ENCODE peak calls at places on chromosomes 2 and 18, in seven cellular contexts. One of them, this sample, is unnamed.

GRCh38 chr2:222494104-222494739 is 69.9 kb downstream of the SGPP2 start:
- DNase-seq in A549: no peak
- DNase-seq in H9: no peak
- DNase-seq in heart right ventricle: peak; percentile 12
- DNase-seq in CD4-positive, alpha-beta T cell: no peak
- DNase-seq in ovary: peak; percentile 12
- DNase-seq in tibial artery: no peak
- DNase-seq in this sample: no peak

GRCh38 chr2:181411105-181411849 is 45.9 kb upstream of the ITGA4 start:
- DNase-seq in heart right ventricle: peak; percentile 18
- DNase-seq in H9: peak; percentile 75
- DNase-seq in ovary: no peak
- DNase-seq in tibial artery: no peak
- DNase-seq in CD4-positive, alpha-beta T cell: no peak
- DNase-seq in A549: no peak
- DNase-seq in this sample: no peak

GRCh38 chr18:63850010-63850409 is 37.5 kb upstream of the SERPINB2 start:
- DNase-seq in ovary: no peak
- DNase-seq in H9: peak; percentile 43
- DNase-seq in tibial artery: no peak
- DNase-seq in A549: peak; percentile 62
- DNase-seq in heart right ventricle: no peak
- DNase-seq in CD4-positive, alpha-beta T cell: no peak
- DNase-seq in this sample: no peak

GRCh38 chr2:72483346-72483745 is 335.7 kb upstream of the CYP26B1 start:
- DNase-seq in heart right ventricle: no peak
- DNase-seq in H9: no peak
- DNase-seq in ovary: no peak
- DNase-seq in tibial artery: no peak
- DNase-seq in CD4-positive, alpha-beta T cell: no peak
- DNase-seq in A549: no peak
- DNase-seq in this sample: no peak

GRCh38 chr2:57465067-57465466 is 581.5 kb upstream of the VRK2 start:
- DNase-seq in ovary: no peak
- DNase-seq in heart right ventricle: no peak
- DNase-seq in H9: no peak
- DNase-seq in tibial artery: no peak
- DNase-seq in CD4-positive, alpha-beta T cell: no peak
- DNase-seq in A549: no peak
- DNase-seq in this sample: no peak

GRCh38 chr2:76546207-76546606 is 835.5 kb upstream of the GCFC2 start:
- DNase-seq in CD4-positive, alpha-beta T cell: no peak
- DNase-seq in heart right ventricle: no peak
- DNase-seq in ovary: no peak
- DNase-seq in H9: no peak
- DNase-seq in tibial artery: no peak
- DNase-seq in A549: no peak
- DNase-seq in this sample: no peak

GRCh38 chr2:119192893-119193292 is 30.7 kb upstream of the STEAP3 start:
- DNase-seq in A549: no peak
- DNase-seq in heart right ventricle: no peak
- DNase-seq in H9: no peak
- DNase-seq in ovary: no peak
- DNase-seq in CD4-positive, alpha-beta T cell: no peak
- DNase-seq in tibial artery: no peak
- DNase-seq in this sample: no peak

GRCh38 chr18:22346342-22346967 is 71.3 kb downstream of the CTAGE1 start:
- DNase-seq in ovary: peak; percentile 63
- DNase-seq in CD4-positive, alpha-beta T cell: no peak
- DNase-seq in H9: no peak
- DNase-seq in tibial artery: peak; percentile 85
- DNase-seq in heart right ventricle: peak; percentile 84
- DNase-seq in A549: no peak
- DNase-seq in this sample: no peak

GRCh38 chr2:209864716-209865295 is 93.2 kb downstream of the UNC80 start:
- DNase-seq in ovary: no peak
- DNase-seq in tibial artery: no peak
- DNase-seq in heart right ventricle: no peak
- DNase-seq in CD4-positive, alpha-beta T cell: no peak
- DNase-seq in H9: peak; percentile 62
- DNase-seq in A549: no peak
- DNase-seq in this sample: no peak

GRCh38 chr2:167675906-167676305 is 571.5 kb downstream of the STK39 start:
- DNase-seq in A549: no peak
- DNase-seq in H9: no peak
- DNase-seq in ovary: no peak
- DNase-seq in heart right ventricle: no peak
- DNase-seq in CD4-positive, alpha-beta T cell: no peak
- DNase-seq in tibial artery: no peak
- DNase-seq in this sample: no peak

GRCh38 chr2:201257941-201258665 is 2.2 kb upstream of the CASP8 start:
- DNase-seq in heart right ventricle: peak; percentile 77
- DNase-seq in ovary: peak; percentile 53
- DNase-seq in CD4-positive, alpha-beta T cell: peak; percentile 90
- DNase-seq in A549: peak; percentile 86
- DNase-seq in tibial artery: peak; percentile 71
- DNase-seq in H9: peak; percentile 55
- DNase-seq in this sample: no peak

GRCh38 chr2:49831698-49832367 is 677.5 kb upstream of the FSHR start:
- DNase-seq in ovary: no peak
- DNase-seq in H9: no peak
- DNase-seq in tibial artery: no peak
- DNase-seq in heart right ventricle: no peak
- DNase-seq in A549: no peak
- DNase-seq in CD4-positive, alpha-beta T cell: no peak
- DNase-seq in this sample: no peak

GRCh38 chr18:80253871-80254492 is 6.7 kb upstream of the PARD6G start:
- DNase-seq in ovary: no peak
- DNase-seq in CD4-positive, alpha-beta T cell: no peak
- DNase-seq in heart right ventricle: no peak
- DNase-seq in A549: peak; percentile 23
- DNase-seq in tibial artery: no peak
- DNase-seq in H9: no peak
- DNase-seq in this sample: no peak

GRCh38 chr2:232883116-232883721 is 13.2 kb downstream of the SNORC start:
- DNase-seq in A549: no peak
- DNase-seq in heart right ventricle: no peak
- DNase-seq in H9: no peak
- DNase-seq in CD4-positive, alpha-beta T cell: no peak
- DNase-seq in ovary: no peak
- DNase-seq in tibial artery: no peak
- DNase-seq in this sample: peak; percentile 8

GRCh38 chr2:223725494-223725893 is 111.9 kb downstream of the AP1S3 start:
- DNase-seq in heart right ventricle: peak; percentile 88
- DNase-seq in A549: peak; percentile 97
- DNase-seq in ovary: peak; percentile 82
- DNase-seq in H9: peak; percentile 89
- DNase-seq in CD4-positive, alpha-beta T cell: no peak
- DNase-seq in tibial artery: peak; percentile 69
- DNase-seq in this sample: peak; percentile 90

GRCh38 chr2:43049836-43050796 is 176.3 kb downstream of the ZFP36L2 start:
- DNase-seq in heart right ventricle: no peak
- DNase-seq in tibial artery: no peak
- DNase-seq in CD4-positive, alpha-beta T cell: no peak
- DNase-seq in ovary: no peak
- DNase-seq in A549: no peak
- DNase-seq in H9: no peak
- DNase-seq in this sample: no peak

GRCh38 chr2:153939124-153939796 is 67.5 kb downstream of the GALNT13 start:
- DNase-seq in A549: peak; percentile 20
- DNase-seq in ovary: no peak
- DNase-seq in tibial artery: no peak
- DNase-seq in CD4-positive, alpha-beta T cell: no peak
- DNase-seq in H9: no peak
- DNase-seq in heart right ventricle: no peak
- DNase-seq in this sample: no peak

GRCh38 chr18:3585656-3586509 is 135.9 kb downstream of the TGIF1 start:
- DNase-seq in ovary: peak; percentile 62
- DNase-seq in tibial artery: peak; percentile 79
- DNase-seq in heart right ventricle: peak; percentile 73
- DNase-seq in H9: peak; percentile 89
- DNase-seq in A549: peak; percentile 89
- DNase-seq in CD4-positive, alpha-beta T cell: peak; percentile 54
- DNase-seq in this sample: peak; percentile 73

GRCh38 chr2:3430211-3430610 is 50.7 kb downstream of the TRAPPC12 start:
- DNase-seq in H9: no peak
- DNase-seq in A549: no peak
- DNase-seq in tibial artery: no peak
- DNase-seq in ovary: no peak
- DNase-seq in heart right ventricle: no peak
- DNase-seq in CD4-positive, alpha-beta T cell: no peak
- DNase-seq in this sample: no peak

GRCh38 chr2:62222674-62223073 is 26.8 kb downstream of the B3GNT2 start:
- DNase-seq in heart right ventricle: no peak
- DNase-seq in CD4-positive, alpha-beta T cell: no peak
- DNase-seq in tibial artery: no peak
- DNase-seq in A549: no peak
- DNase-seq in H9: no peak
- DNase-seq in ovary: no peak
- DNase-seq in this sample: no peak

GRCh38 chr2:214492608-214493007 is 81.8 kb downstream of the VWC2L start:
- DNase-seq in H9: no peak
- DNase-seq in heart right ventricle: no peak
- DNase-seq in CD4-positive, alpha-beta T cell: no peak
- DNase-seq in tibial artery: no peak
- DNase-seq in A549: no peak
- DNase-seq in ovary: no peak
- DNase-seq in this sample: no peak

GRCh38 chr2:214484701-214485100 is 73.8 kb downstream of the VWC2L start:
- DNase-seq in heart right ventricle: no peak
- DNase-seq in H9: no peak
- DNase-seq in A549: no peak
- DNase-seq in ovary: no peak
- DNase-seq in CD4-positive, alpha-beta T cell: no peak
- DNase-seq in tibial artery: no peak
- DNase-seq in this sample: no peak

GRCh38 chr2:214492152-214492551 is 81.3 kb downstream of the VWC2L start:
- DNase-seq in heart right ventricle: no peak
- DNase-seq in CD4-positive, alpha-beta T cell: no peak
- DNase-seq in ovary: no peak
- DNase-seq in H9: no peak
- DNase-seq in tibial artery: no peak
- DNase-seq in A549: no peak
- DNase-seq in this sample: no peak

GRCh38 chr2:214489702-214490101 is 78.8 kb downstream of the VWC2L start:
- DNase-seq in ovary: no peak
- DNase-seq in H9: no peak
- DNase-seq in heart right ventricle: no peak
- DNase-seq in A549: no peak
- DNase-seq in CD4-positive, alpha-beta T cell: no peak
- DNase-seq in tibial artery: no peak
- DNase-seq in this sample: no peak

GRCh38 chr2:214489181-214489580 is 78.3 kb downstream of the VWC2L start:
- DNase-seq in tibial artery: no peak
- DNase-seq in H9: no peak
- DNase-seq in heart right ventricle: no peak
- DNase-seq in A549: no peak
- DNase-seq in CD4-positive, alpha-beta T cell: no peak
- DNase-seq in ovary: no peak
- DNase-seq in this sample: no peak
- TF ChIP-seq CTCF in tibial artery: no peak
- TF ChIP-seq CTCF in H9: peak; percentile 56
- TF ChIP-seq CTCF in heart right ventricle: no peak
- TF ChIP-seq CTCF in A549: no peak
- TF ChIP-seq CTCF in CD4-positive, alpha-beta T cell: no peak
- TF ChIP-seq CTCF in ovary: no peak
- TF ChIP-seq CTCF in this sample: no peak

GRCh38 chr2:235432741-235433520 is 60.9 kb upstream of the AGAP1 start:
- DNase-seq in ovary: peak; percentile 21
- DNase-seq in tibial artery: no peak
- DNase-seq in A549: no peak
- DNase-seq in heart right ventricle: peak; percentile 21
- DNase-seq in CD4-positive, alpha-beta T cell: no peak
- DNase-seq in H9: no peak
- DNase-seq in this sample: no peak
- H3K27ac ChIP-seq in ovary: peak overlapping the region; percentile 44
- H3K27ac ChIP-seq in tibial artery: peak overlapping the region; percentile 77
- H3K27ac ChIP-seq in A549: no peak overlapping the region
- H3K27ac ChIP-seq in heart right ventricle: peak overlapping the region; percentile 64
- H3K27ac ChIP-seq in CD4-positive, alpha-beta T cell: no peak overlapping the region
- H3K27ac ChIP-seq in H9: no peak overlapping the region
- H3K27ac ChIP-seq in this sample: peak overlapping the region; percentile 39

GRCh38 chr2:143688815-143689214 is 559.6 kb downstream of the ARHGAP15 start:
- DNase-seq in tibial artery: no peak
- DNase-seq in H9: no peak
- DNase-seq in CD4-positive, alpha-beta T cell: no peak
- DNase-seq in A549: no peak
- DNase-seq in heart right ventricle: no peak
- DNase-seq in ovary: no peak
- DNase-seq in this sample: no peak

GRCh38 chr2:143688248-143688647 is 559.0 kb downstream of the ARHGAP15 start:
- DNase-seq in H9: no peak
- DNase-seq in ovary: no peak
- DNase-seq in A549: no peak
- DNase-seq in heart right ventricle: no peak
- DNase-seq in CD4-positive, alpha-beta T cell: no peak
- DNase-seq in tibial artery: no peak
- DNase-seq in this sample: no peak

GRCh38 chr2:143685439-143686078 is 556.3 kb downstream of the ARHGAP15 start:
- DNase-seq in CD4-positive, alpha-beta T cell: no peak
- DNase-seq in A549: no peak
- DNase-seq in ovary: no peak
- DNase-seq in tibial artery: no peak
- DNase-seq in H9: no peak
- DNase-seq in heart right ventricle: no peak
- DNase-seq in this sample: no peak

GRCh38 chr2:143684731-143685364 is 555.6 kb downstream of the ARHGAP15 start:
- DNase-seq in H9: no peak
- DNase-seq in ovary: no peak
- DNase-seq in tibial artery: no peak
- DNase-seq in A549: no peak
- DNase-seq in CD4-positive, alpha-beta T cell: no peak
- DNase-seq in heart right ventricle: no peak
- DNase-seq in this sample: no peak

DNA sequence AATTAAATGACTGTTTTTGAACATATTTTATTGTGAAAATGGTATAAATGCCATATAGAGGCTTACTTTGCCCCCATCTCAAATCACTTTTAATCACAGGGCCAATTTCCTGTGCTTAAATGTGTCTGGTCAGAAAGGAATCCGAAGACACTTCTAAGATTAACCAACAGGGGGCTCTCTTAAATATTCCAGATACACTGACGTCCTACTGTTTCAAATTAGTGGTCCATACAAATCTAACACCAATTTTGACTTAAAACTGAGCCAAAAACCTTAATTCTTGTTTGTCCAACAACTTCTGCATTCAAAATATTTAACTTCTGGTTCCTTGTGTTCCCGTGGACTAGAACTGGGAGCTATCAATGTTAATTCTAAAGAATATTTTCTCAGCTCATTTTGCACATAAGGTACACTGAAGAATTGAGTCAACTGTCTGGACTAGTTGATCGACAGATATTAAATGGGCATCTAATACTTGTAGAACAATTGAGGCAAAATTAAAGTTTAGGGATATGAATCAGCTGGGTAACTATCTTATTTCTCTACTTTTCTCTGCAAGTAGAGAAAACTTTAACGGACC is 557.5 kb downstream of the ARHGAP15 start:
- DNase-seq in heart right ventricle: no peak
- DNase-seq in tibial artery: no peak
- DNase-seq in CD4-positive, alpha-beta T cell: no peak
- DNase-seq in H9: no peak
- DNase-seq in ovary: no peak
- DNase-seq in A549: peak; percentile 43
- DNase-seq in this sample: no peak
- TF ChIP-seq CTCF in heart right ventricle: peak; percentile 55
- TF ChIP-seq CTCF in tibial artery: peak; percentile 60
- TF ChIP-seq CTCF in CD4-positive, alpha-beta T cell: peak; percentile 42
- TF ChIP-seq CTCF in H9: peak; percentile 75
- TF ChIP-seq CTCF in ovary: peak; percentile 52
- TF ChIP-seq CTCF in A549: peak; percentile 51
- TF ChIP-seq CTCF in this sample: peak; percentile 71

GRCh38 chr2:17538844-17539554 is 1.5 kb upstream of the VSNL1 start:
- DNase-seq in tibial artery: peak; percentile 58
- DNase-seq in heart right ventricle: peak; percentile 63
- DNase-seq in A549: peak; percentile 39
- DNase-seq in H9: peak; percentile 78
- DNase-seq in CD4-positive, alpha-beta T cell: no peak
- DNase-seq in ovary: peak; percentile 69
- DNase-seq in this sample: peak; percentile 71
- H3K27ac ChIP-seq in tibial artery: peak overlapping the region; percentile 61
- H3K27ac ChIP-seq in heart right ventricle: peak overlapping the region; percentile 80
- H3K27ac ChIP-seq in A549: no peak overlapping the region
- H3K27ac ChIP-seq in H9: peak overlapping the region; percentile 72
- H3K27ac ChIP-seq in CD4-positive, alpha-beta T cell: no peak overlapping the region
- H3K27ac ChIP-seq in ovary: peak overlapping the region; percentile 9
- H3K27ac ChIP-seq in this sample: peak overlapping the region; percentile 61

This sample was measured in dorsolateral prefrontal cortex.